ENCODE peak calls at places on chromosomes 2 and 18, in six cellular contexts. B is hepatocyte, S is dorsolateral prefrontal cortex, V is fibroblast of lung, L is SK-N-SH, T is RWPE2. M is an unnamed sample.

GRCh38 chr18:77865853-77866252 is 616.2 kb downstream of the GALR1 start:
- DNase-seq in S (no peak), L (no peak), V (no peak), B (no peak), T (no peak), M (no peak)

GRCh38 chr2:134103196-134103595 is 150.7 kb upstream of the MGAT5 start:
- DNase-seq in B (no peak), T (no peak), S (no peak), L (no peak), V (no peak), M (no peak)

GRCh38 chr18:22640281-22640842 is 222.6 kb upstream of the CTAGE1 start:
- DNase-seq in L (no peak), B (no peak), T (no peak), V (no peak), S (no peak), M (no peak)

GRCh38 chr2:54666741-54667639 is 56.5 kb upstream of the EML6 start:
- DNase-seq in L (no peak), S (peak), T (no peak), V (peak), B (peak), M (peak)

GRCh38 chr2:393711-394696 is 106.1 kb upstream of the ALKAL2 start:
- DNase-seq in B (peak), T (peak), V (peak), S (peak), L (no peak), M (no peak)

GRCh38 chr2:168524005-168524404 is 67.9 kb downstream of the CERS6 start:
- DNase-seq in L (no peak), B (no peak), S (no peak), V (no peak), T (no peak), M (no peak)

GRCh38 chr2:148554459-148555247 is 89.9 kb upstream of the EPC2 start:
- DNase-seq in B (no peak), V (peak), S (no peak), T (no peak), L (no peak), M (no peak)

GRCh38 chr2:168851674-168852320 is 38.4 kb downstream of the SPC25 start:
- DNase-seq in S (peak), L (no peak), B (peak), V (peak), T (peak), M (no peak)

GRCh38 chr18:75592527-75592926 is 165.0 kb upstream of the SMIM21 start:
- DNase-seq in S (no peak), V (peak), T (no peak), B (no peak), L (no peak), M (no peak)

GRCh38 chr2:241563031-241563507 is 4.5 kb downstream of the BOK start:
- DNase-seq in T (peak), L (no peak), B (no peak), V (no peak), S (peak), M (no peak)

GRCh38 chr2:96883306-96883705 is 13.4 kb upstream of the SEMA4C start:
- DNase-seq in S (no peak), V (no peak), L (no peak), B (no peak), T (no peak), M (no peak)

GRCh38 chr2:219497495-219498279 is 1.0 kb upstream of the GMPPA start:
- DNase-seq in T (peak), V (peak), L (peak), B (peak), S (peak), M (peak)

GRCh38 chr18:70384181-70384790 is 95.4 kb downstream of the SOCS6 start:
- DNase-seq in L (no peak), S (no peak), B (peak), V (peak), T (peak), M (no peak)

GRCh38 chr18:52750995-52751394 is 411.0 kb downstream of the DCC start:
- DNase-seq in T (no peak), S (no peak), L (no peak), B (no peak), V (no peak), M (no peak)

GRCh38 chr2:99864561-99865216 is 277.7 kb downstream of the AFF3 start:
- DNase-seq in B (no peak), V (peak), T (no peak), S (no peak), L (no peak), M (peak)

GRCh38 chr18:77096936-77097886 is 35.4 kb downstream of the MBP start:
- DNase-seq in L (no peak), B (no peak), V (no peak), T (no peak), S (no peak), M (no peak)

GRCh38 chr2:237171396-237171795 is 85.7 kb downstream of the COPS8 start:
- DNase-seq in L (no peak), B (peak), S (no peak), T (no peak), V (peak), M (no peak)

GRCh38 chr2:177906041-177906718 is 166.4 kb downstream of the PDE11A start:
- DNase-seq in S (peak), B (peak), L (peak), T (no peak), V (peak), M (peak)

GRCh38 chr2:150526006-150526405 is 38.5 kb upstream of the RND3 start:
- DNase-seq in B (peak), V (no peak), L (no peak), T (no peak), S (no peak), M (no peak)

GRCh38 chr18:67428805-67429204 is 87.7 kb downstream of the DSEL start:
- DNase-seq in B (peak), S (no peak), T (no peak), L (no peak), V (peak), M (no peak)

GRCh38 chr18:22210331-22210754 is 41.0 kb downstream of the GATA6 start:
- DNase-seq in L (no peak), V (peak), B (peak), T (no peak), S (no peak), M (peak)

GRCh38 chr18:23479829-23480505 is 23.3 kb upstream of the RMC1 start:
- DNase-seq in S (no peak), L (no peak), T (no peak), B (no peak), V (no peak), M (no peak)

GRCh38 chr18:78925557-78926242 is 53.9 kb upstream of the SALL3 start:
- DNase-seq in V (no peak), L (no peak), B (no peak), T (no peak), S (no peak), M (no peak)

GRCh38 chr18:37381554-37381953 is 184.0 kb downstream of the CELF4 start:
- DNase-seq in S (no peak), L (no peak), B (no peak), V (no peak), T (no peak), M (no peak)

GRCh38 chr2:7857904-7858303 is 824.0 kb upstream of the ID2 start:
- DNase-seq in L (no peak), T (no peak), V (peak), S (no peak), B (no peak), M (no peak)

GRCh38 chr2:23809168-23809567 is 117.8 kb downstream of the ATAD2B start:
- DNase-seq in T (no peak), S (no peak), L (no peak), B (no peak), V (no peak), M (no peak)

GRCh38 chr18:770583-770961 is 41.5 kb downstream of the YES1 start:
- DNase-seq in S (no peak), V (no peak), B (no peak), L (no peak), T (no peak), M (no peak)

GRCh38 chr2:222307138-222307756 is 8.4 kb upstream of the PAX3 start:
- DNase-seq in T (no peak), L (no peak), S (no peak), V (no peak), B (no peak), M (no peak)

DNA sequence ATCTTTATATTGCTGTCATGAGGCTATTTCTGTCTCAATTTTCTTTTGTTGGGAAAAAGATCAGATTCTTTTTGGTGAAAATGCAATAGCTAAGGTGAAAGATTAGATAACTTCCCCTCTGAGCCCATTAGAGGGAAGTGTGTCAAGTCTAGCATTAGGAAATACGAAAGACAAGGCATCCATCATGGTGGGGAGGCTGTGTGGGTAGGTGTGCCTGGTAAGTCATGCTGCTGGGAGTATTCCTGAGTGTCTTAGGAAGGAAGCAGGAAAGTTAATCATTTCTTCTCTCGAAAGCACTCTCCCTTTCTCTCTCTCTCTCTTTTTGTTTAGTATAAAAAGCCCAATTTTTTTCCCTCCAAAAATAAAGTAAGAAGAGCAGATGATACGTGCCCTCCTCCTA is 780.2 kb upstream of the FSHR start:
- DNase-seq in B (no peak), V (no peak), L (no peak), S (no peak), T (no peak), M (no peak)
- H3K27ac ChIP-seq in B (no peak), V (no peak), L (no peak), S (no peak), T (no peak), M (no peak)

DNA sequence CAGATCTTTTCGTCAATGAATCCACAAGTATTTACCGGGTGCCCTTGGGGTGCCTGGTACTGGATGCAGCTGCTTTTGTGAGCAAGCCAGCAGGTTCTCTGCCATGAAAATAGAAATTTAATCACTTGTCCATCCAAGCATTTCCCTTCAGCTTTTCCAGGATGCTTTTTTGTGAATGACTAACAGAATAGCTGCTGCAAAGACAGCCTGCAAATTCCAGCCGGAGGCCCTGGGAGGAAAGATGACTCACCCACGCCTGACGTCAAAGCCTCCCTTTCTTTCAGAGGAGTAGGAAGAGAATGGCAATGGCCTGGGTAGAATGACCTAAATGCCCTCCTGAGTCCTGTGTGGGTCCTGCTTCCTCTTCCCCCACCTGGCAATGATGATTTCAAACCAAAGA is 111.9 kb downstream of the AP1S3 start:
- DNase-seq in S (peak), L (peak), B (peak), V (peak), T (peak), M (peak)
- H3K4me3 ChIP-seq in S (no peak), L (peak), B (no peak), V (peak), T (no peak), M (no peak)

DNA sequence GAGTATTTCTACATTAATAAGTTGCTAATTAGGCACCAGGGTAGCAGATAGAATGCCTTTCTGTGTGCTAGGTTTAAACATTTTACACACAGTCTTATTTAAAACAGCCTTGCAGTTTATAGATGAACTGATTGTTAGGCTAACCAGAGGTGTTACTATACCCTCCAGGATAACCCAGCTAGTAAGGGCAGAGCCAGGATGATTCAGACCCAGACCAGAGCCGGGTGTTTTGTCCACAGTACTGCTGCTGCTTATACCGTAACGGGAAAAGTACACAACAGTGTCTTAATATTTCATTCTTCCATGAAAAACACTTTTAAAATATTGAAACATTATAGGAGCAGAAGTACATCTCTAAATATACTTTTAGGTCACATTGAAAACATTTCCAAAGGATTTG is 82.7 kb downstream of the MALT1 start:
- DNase-seq in V (no peak), B (no peak), T (no peak), L (no peak), S (no peak), M (no peak)
- H3K27ac ChIP-seq in V (no peak), B (no peak), T (peak), L (no peak), S (no peak), M (no peak)

DNA sequence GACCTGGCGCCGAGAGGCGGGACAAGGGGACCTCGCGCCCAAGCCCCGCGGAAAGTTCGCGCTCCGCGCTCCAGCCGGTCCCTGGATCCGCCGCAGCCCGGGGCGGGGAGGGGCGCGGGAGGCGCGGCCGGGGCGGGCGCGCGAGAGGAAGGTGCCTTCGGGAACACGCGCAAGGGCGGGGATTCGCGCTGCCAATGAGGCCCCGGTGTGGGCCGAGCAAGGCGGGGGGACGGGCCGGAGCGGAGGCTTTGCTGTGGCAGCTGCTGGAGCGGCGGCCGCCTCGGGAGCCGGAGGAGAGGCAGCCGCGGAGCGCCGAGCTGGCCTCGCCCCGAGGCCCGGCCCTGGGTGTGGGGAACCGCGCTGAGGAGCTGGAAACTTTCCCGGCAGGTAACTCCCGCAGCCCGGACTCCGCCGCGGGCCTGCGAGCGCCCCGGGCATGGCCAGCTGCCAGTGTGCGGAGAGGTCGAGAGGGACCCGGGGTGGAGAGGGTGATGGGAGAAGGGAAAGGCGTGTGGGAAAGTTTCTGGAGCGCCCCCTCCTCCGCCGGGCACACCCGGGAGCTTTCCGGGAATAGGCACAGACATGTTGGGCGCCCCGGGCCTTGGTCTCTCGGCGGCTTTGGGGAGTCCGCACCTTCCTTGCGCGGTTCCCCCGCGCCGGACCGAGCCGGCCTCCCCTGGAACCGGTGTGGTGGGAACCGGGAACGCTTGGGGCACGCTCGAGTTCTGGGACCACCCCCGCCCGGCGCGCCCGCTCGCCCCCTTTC is at the start of gene TANC1:
- DNase-seq in V (peak), T (peak), L (peak), S (peak), B (peak), M (peak)
- H3K4me3 ChIP-seq in V (peak), T (peak), L (peak), S (peak), B (peak), M (peak)

DNA sequence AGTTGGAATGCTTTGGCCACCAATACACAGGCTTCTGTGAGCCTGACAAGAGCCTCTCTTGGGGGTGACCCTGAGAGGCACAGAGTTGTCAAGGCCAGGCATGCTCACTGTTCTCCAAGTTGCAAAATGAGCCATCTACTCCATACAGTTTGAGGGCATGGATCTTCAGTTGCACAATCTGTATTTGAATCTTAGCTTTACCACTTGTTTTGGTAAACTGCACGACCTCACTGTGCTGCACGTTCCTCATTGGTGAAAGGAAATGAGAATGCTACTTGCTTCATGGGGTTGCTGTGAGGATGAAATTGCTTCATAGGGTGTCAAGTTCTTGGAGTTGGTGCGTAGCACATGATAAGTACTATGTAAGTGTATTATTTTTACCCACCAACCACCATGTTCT is 12.0 kb upstream of the HAAO start:
- DNase-seq in V (no peak), L (no peak), T (no peak), B (no peak), S (no peak), M (no peak)
- H3K27ac ChIP-seq in V (no peak), L (no peak), T (no peak), B (no peak), S (no peak), M (no peak)

DNA sequence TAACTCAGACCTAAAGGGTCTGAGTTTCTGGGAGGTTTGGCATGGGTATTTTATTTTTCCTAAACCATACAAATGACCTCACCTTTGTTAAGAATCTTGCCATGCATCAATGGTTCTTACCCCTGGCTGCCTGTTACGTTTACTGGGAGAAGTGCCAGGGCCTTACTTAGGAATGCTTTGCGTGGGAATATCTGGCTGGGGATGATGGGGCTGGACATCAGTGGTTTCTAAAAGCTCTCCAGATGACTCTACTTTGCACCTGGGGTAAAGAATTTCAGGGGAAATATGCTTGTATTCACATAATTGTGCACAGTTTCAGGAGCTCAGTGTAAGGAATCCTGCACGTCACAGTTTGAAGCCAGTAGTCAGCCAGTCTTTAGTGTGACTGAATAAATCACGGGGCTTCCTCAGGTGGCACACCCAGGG is 18.2 kb upstream of the DAW1 start:
- DNase-seq in T (no peak), V (peak), B (peak), S (no peak), L (no peak), M (no peak)
- H3K4me3 ChIP-seq in T (no peak), V (no peak), B (no peak), S (no peak), L (no peak), M (no peak)